ENCODE peak calls at places on chromosomes 7 and 10, in six cellular contexts. One of them, this sample, is unnamed.

GRCh38 chr10:93461807-93462178 is 20.3 kb downstream of the MYOF start:
- DNase-seq in heart left ventricle: no peak
- DNase-seq in CD8-positive, alpha-beta T cell: no peak
- DNase-seq in left lung: no peak
- DNase-seq in lower lobe of right lung: no peak
- DNase-seq in right cardiac atrium: no peak
- DNase-seq in this sample: no peak

GRCh38 chr10:128316327-128316726 is 190.1 kb upstream of the MKI67 start:
- DNase-seq in right cardiac atrium: no peak
- DNase-seq in lower lobe of right lung: no peak
- DNase-seq in heart left ventricle: no peak
- DNase-seq in CD8-positive, alpha-beta T cell: no peak
- DNase-seq in left lung: no peak
- DNase-seq in this sample: no peak

GRCh38 chr7:672891-673290 is 53.6 kb upstream of the DNAAF5 start:
- DNase-seq in CD8-positive, alpha-beta T cell: no peak
- DNase-seq in left lung: no peak
- DNase-seq in heart left ventricle: no peak
- DNase-seq in lower lobe of right lung: no peak
- DNase-seq in right cardiac atrium: no peak
- DNase-seq in this sample: no peak

GRCh38 chr10:22550732-22551131 is 163.6 kb downstream of the PIP4K2A start:
- DNase-seq in lower lobe of right lung: peak
- DNase-seq in left lung: no peak
- DNase-seq in right cardiac atrium: peak
- DNase-seq in CD8-positive, alpha-beta T cell: peak
- DNase-seq in heart left ventricle: peak
- DNase-seq in this sample: peak

GRCh38 chr10:2387261-2387660 is 649.9 kb upstream of the ADARB2 start:
- DNase-seq in left lung: no peak
- DNase-seq in CD8-positive, alpha-beta T cell: no peak
- DNase-seq in lower lobe of right lung: no peak
- DNase-seq in right cardiac atrium: no peak
- DNase-seq in heart left ventricle: no peak
- DNase-seq in this sample: no peak

GRCh38 chr10:92699518-92700272 is 9.9 kb downstream of the HHEX start:
- DNase-seq in right cardiac atrium: peak
- DNase-seq in left lung: peak
- DNase-seq in heart left ventricle: peak
- DNase-seq in lower lobe of right lung: no peak
- DNase-seq in CD8-positive, alpha-beta T cell: peak
- DNase-seq in this sample: peak

GRCh38 chr7:80429186-80429585 is 82.7 kb downstream of the GNAT3 start:
- DNase-seq in CD8-positive, alpha-beta T cell: no peak
- DNase-seq in left lung: no peak
- DNase-seq in right cardiac atrium: no peak
- DNase-seq in lower lobe of right lung: no peak
- DNase-seq in heart left ventricle: no peak
- DNase-seq in this sample: no peak

GRCh38 chr7:158576050-158576762 is 11.4 kb downstream of the PTPRN2 start:
- DNase-seq in left lung: no peak
- DNase-seq in CD8-positive, alpha-beta T cell: no peak
- DNase-seq in right cardiac atrium: no peak
- DNase-seq in heart left ventricle: no peak
- DNase-seq in lower lobe of right lung: no peak
- DNase-seq in this sample: no peak

GRCh38 chr10:132307823-132308587 is at the start of gene STK32C:
- DNase-seq in heart left ventricle: peak
- DNase-seq in left lung: peak
- DNase-seq in lower lobe of right lung: peak
- DNase-seq in right cardiac atrium: peak
- DNase-seq in CD8-positive, alpha-beta T cell: peak
- DNase-seq in this sample: peak

GRCh38 chr10:31749981-31750850 is 178.4 kb downstream of the ARHGAP12 start:
- DNase-seq in left lung: no peak
- DNase-seq in lower lobe of right lung: no peak
- DNase-seq in heart left ventricle: peak
- DNase-seq in CD8-positive, alpha-beta T cell: no peak
- DNase-seq in right cardiac atrium: peak
- DNase-seq in this sample: peak
- H3K4me3 ChIP-seq in left lung: no peak
- H3K4me3 ChIP-seq in lower lobe of right lung: no peak
- H3K4me3 ChIP-seq in heart left ventricle: no peak
- H3K4me3 ChIP-seq in CD8-positive, alpha-beta T cell: no peak
- H3K4me3 ChIP-seq in right cardiac atrium: no peak
- H3K4me3 ChIP-seq in this sample: no peak

DNA sequence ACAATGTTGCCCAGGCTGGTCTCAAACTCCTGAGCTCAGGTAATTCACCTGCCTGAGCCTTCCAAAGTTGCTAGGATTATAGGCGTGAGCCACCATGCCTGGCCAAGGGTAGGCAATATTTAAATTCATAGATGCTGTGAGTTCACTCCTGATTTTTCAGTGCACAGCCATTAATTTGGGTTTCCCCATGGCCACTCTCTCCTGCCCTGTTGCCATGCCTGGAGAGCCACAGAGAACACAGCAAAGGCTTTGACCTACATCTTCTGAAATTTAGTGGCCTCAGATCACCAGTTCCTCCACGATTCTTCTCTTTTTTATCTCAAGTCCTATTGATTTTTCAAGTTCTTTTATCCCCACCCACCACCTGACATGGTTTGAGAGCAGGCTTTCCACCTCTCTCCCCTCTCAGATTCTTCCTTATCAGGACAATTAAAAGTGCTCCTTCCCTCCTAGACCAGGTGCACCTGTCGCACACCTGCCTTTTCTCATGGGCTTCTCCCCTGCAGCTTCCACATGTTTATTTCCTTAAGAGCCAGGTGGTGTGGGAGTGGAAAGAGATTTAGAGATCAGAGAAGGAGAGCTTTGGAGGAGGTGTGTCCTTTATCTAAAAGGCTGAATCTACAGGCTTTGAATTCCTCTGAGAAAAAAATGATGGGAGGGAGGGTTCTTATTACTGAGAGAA is 123.8 kb downstream of the ADRA2A start:
- DNase-seq in heart left ventricle: no peak
- DNase-seq in right cardiac atrium: no peak
- DNase-seq in lower lobe of right lung: no peak
- DNase-seq in left lung: no peak
- DNase-seq in CD8-positive, alpha-beta T cell: no peak
- DNase-seq in this sample: no peak
- H3K4me3 ChIP-seq in heart left ventricle: no peak
- H3K4me3 ChIP-seq in right cardiac atrium: no peak
- H3K4me3 ChIP-seq in lower lobe of right lung: no peak
- H3K4me3 ChIP-seq in left lung: no peak
- H3K4me3 ChIP-seq in CD8-positive, alpha-beta T cell: no peak
- H3K4me3 ChIP-seq in this sample: no peak

GRCh38 chr7:92417913-92418312 is 29.4 kb upstream of the GATAD1 start:
- DNase-seq in CD8-positive, alpha-beta T cell: no peak
- DNase-seq in right cardiac atrium: no peak
- DNase-seq in left lung: no peak
- DNase-seq in heart left ventricle: no peak
- DNase-seq in lower lobe of right lung: no peak
- DNase-seq in this sample: no peak

GRCh38 chr7:92412745-92413144 is 34.5 kb upstream of the GATAD1 start:
- DNase-seq in heart left ventricle: no peak
- DNase-seq in lower lobe of right lung: no peak
- DNase-seq in CD8-positive, alpha-beta T cell: no peak
- DNase-seq in right cardiac atrium: no peak
- DNase-seq in left lung: no peak
- DNase-seq in this sample: no peak

GRCh38 chr7:92409357-92409756 is 37.9 kb upstream of the GATAD1 start:
- DNase-seq in left lung: no peak
- DNase-seq in heart left ventricle: no peak
- DNase-seq in CD8-positive, alpha-beta T cell: no peak
- DNase-seq in right cardiac atrium: no peak
- DNase-seq in lower lobe of right lung: no peak
- DNase-seq in this sample: no peak

DNA sequence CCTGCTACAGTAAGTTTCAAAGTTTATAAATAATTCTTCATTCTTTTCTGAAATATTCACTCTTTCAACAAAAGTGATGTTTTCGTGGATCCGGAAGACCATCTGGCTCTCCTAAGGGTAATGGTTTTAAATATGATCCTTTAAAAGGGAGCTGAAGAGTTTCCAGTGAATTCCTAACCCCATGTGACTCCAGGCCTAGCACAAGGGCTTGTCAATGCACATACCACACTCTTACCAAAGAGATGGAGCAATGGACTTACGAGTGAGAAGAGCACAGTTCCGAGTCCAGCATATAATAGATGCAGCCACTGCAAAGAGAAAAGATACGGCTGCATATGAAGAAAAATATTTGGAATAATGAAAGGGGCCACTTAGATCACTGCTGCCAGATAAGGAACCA is 32.1 kb upstream of the GATAD1 start:
- DNase-seq in lower lobe of right lung: no peak
- DNase-seq in CD8-positive, alpha-beta T cell: no peak
- DNase-seq in right cardiac atrium: no peak
- DNase-seq in left lung: no peak
- DNase-seq in heart left ventricle: no peak
- DNase-seq in this sample: no peak
- H3K4me3 ChIP-seq in lower lobe of right lung: no peak
- H3K4me3 ChIP-seq in CD8-positive, alpha-beta T cell: no peak
- H3K4me3 ChIP-seq in right cardiac atrium: no peak
- H3K4me3 ChIP-seq in left lung: no peak
- H3K4me3 ChIP-seq in heart left ventricle: no peak
- H3K4me3 ChIP-seq in this sample: no peak

GRCh38 chr7:124073325-124073676 is 40.4 kb upstream of the TMEM229A start:
- DNase-seq in CD8-positive, alpha-beta T cell: no peak
- DNase-seq in lower lobe of right lung: no peak
- DNase-seq in left lung: no peak
- DNase-seq in heart left ventricle: no peak
- DNase-seq in right cardiac atrium: no peak
- DNase-seq in this sample: no peak
- H3K4me3 ChIP-seq in CD8-positive, alpha-beta T cell: no peak
- H3K4me3 ChIP-seq in lower lobe of right lung: no peak
- H3K4me3 ChIP-seq in left lung: no peak
- H3K4me3 ChIP-seq in heart left ventricle: no peak
- H3K4me3 ChIP-seq in right cardiac atrium: no peak
- H3K4me3 ChIP-seq in this sample: no peak

DNA sequence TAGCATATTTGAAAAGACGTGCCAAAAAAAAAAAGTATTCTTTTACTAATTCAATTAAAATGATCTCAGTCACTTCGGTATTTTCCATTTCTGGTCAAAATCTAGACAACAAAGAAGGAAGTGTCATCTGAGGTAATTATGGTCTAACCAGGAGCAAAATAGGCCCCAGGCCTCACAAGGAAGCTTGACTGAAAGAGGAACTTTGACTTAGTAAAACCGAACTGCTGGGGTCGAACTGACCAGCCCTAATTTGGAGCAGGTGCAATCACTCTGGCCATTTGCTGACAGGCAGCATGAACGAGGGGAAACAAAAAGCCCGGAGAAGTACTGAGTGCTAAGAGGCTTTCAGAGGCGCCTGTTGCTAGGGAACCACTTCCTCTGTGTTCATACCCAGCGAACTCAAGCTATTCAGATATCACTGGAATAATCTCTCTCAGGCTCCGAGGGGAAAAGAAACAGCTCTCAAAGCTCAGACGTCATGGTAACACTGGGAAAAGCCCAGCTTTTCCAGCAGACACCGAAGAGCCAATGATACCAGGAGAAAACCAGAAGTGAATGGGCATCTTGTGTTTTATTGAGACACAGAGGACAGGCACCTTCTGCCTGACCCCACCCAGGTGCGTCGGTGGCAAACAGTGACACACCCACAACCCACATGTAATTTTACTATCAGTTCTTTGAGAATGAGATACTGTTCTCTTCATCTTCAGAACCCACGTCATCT is 126.5 kb downstream of the FAM107B start:
- DNase-seq in right cardiac atrium: peak
- DNase-seq in CD8-positive, alpha-beta T cell: peak
- DNase-seq in heart left ventricle: peak
- DNase-seq in left lung: no peak
- DNase-seq in lower lobe of right lung: peak
- DNase-seq in this sample: no peak
- H3K4me3 ChIP-seq in right cardiac atrium: no peak
- H3K4me3 ChIP-seq in CD8-positive, alpha-beta T cell: peak
- H3K4me3 ChIP-seq in heart left ventricle: peak
- H3K4me3 ChIP-seq in left lung: no peak
- H3K4me3 ChIP-seq in lower lobe of right lung: no peak
- H3K4me3 ChIP-seq in this sample: peak

DNA sequence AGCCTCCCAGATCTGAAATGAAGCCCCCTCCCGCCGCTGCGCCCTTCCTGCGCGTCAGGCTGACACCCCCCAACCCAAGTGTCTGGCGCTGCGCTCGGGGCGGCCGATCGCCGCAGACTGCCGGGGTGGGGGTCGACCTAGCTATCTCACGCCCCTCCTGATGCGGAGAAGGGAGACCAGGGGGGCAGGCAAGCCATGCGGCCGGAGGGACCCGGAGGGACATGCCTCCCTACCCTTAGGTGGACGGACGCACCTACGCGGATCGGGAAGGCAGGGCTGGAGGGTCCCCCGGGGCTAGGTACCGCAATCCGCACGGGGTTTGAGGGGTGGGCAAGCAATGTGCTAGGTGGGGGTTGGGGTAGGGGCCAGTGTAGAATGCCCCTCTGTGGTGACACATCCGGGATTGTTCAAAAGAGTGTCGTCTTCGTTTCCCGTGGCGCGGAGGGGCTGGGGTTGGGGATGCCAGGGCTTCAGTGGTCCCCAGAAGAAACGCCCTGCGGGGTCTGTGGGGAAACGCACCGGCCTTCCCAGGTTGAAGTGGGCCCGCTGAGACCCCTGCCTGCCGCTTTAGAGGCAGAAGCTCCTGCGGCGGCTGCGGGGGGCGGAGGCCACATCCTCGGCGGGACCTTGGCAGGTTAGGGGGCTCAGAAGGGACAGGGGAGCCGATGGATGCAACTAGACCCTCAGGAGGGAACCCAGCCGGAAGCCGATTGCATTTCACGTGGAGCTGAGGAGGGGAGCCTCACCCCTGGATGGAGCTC is 913 bp downstream of the ADCYAP1R1 start:
- DNase-seq in right cardiac atrium: no peak
- DNase-seq in CD8-positive, alpha-beta T cell: no peak
- DNase-seq in lower lobe of right lung: no peak
- DNase-seq in heart left ventricle: no peak
- DNase-seq in left lung: no peak
- DNase-seq in this sample: no peak
- H3K4me3 ChIP-seq in right cardiac atrium: peak
- H3K4me3 ChIP-seq in CD8-positive, alpha-beta T cell: no peak
- H3K4me3 ChIP-seq in lower lobe of right lung: peak
- H3K4me3 ChIP-seq in heart left ventricle: peak
- H3K4me3 ChIP-seq in left lung: peak
- H3K4me3 ChIP-seq in this sample: peak

DNA sequence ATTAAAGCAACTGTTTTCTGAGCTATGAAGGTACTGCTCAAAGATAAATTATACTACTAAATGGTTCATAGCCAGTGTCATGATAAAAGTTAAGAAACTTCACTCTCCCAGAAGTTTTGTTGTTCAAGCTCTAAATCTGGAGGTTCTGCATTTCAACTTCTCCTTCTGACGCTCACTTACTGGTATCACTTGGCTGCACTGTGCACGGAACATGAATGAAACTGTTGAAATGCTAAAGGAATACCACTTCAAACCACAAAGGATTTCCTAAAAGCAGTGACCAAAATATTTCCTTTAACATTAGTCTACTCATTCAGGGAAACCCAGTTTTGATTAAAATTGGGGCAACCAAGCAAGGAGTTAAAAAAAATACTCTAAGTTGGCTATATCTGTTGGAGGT is 93.6 kb downstream of the UBE2H start:
- DNase-seq in heart left ventricle: no peak
- DNase-seq in lower lobe of right lung: no peak
- DNase-seq in CD8-positive, alpha-beta T cell: no peak
- DNase-seq in left lung: no peak
- DNase-seq in right cardiac atrium: no peak
- DNase-seq in this sample: no peak
- H3K4me3 ChIP-seq in heart left ventricle: no peak
- H3K4me3 ChIP-seq in lower lobe of right lung: no peak
- H3K4me3 ChIP-seq in CD8-positive, alpha-beta T cell: no peak
- H3K4me3 ChIP-seq in left lung: no peak
- H3K4me3 ChIP-seq in right cardiac atrium: no peak
- H3K4me3 ChIP-seq in this sample: no peak

This sample was measured in pancreas.